ENCODE peak calls at places on chromosomes 2 and 18, in four cellular contexts. M is activated CD4-positive, alpha-beta T cell treated with anti-CD3 and anti-CD28 coated beads, Interleukin-2, amount 50 U/mL, for 48 hours; Y is fibroblast of the conjunctiva; X is HFFc6. A is an unnamed sample.

GRCh38 chr2:108944601-108945241 is 44.3 kb downstream of the EDAR start:
- DNase-seq in Y (no peak), M (no peak), X (no peak), A (no peak)

GRCh38 chr2:105470979-105471378 is 72.1 kb upstream of the FHL2 start:
- DNase-seq in X (no peak), Y (no peak), M (no peak), A (no peak)

GRCh38 chr18:21735452-21736015 is 5.1 kb upstream of the MIB1 start:
- DNase-seq in Y (no peak), X (peak), M (peak), A (peak)

GRCh38 chr2:13056259-13056843 is 339.6 kb downstream of the TRIB2 start:
- DNase-seq in M (no peak), X (no peak), Y (no peak), A (no peak)

GRCh38 chr18:48363167-48363566 is 46.0 kb downstream of the ZBTB7C start:
- DNase-seq in X (no peak), Y (no peak), M (no peak), A (no peak)

GRCh38 chr2:136399667-136400316 is 281.8 kb upstream of the CXCR4 start:
- DNase-seq in M (no peak), X (no peak), Y (no peak), A (no peak)

GRCh38 chr2:42926438-42927333 is 134.3 kb upstream of the HAAO start:
- DNase-seq in M (no peak), Y (no peak), X (no peak), A (no peak)

GRCh38 chr2:234770081-234770506 is 181.7 kb upstream of the SH3BP4 start:
- DNase-seq in Y (no peak), M (no peak), X (no peak), A (no peak)

GRCh38 chr2:85961053-85961452 is 72.3 kb upstream of the ST3GAL5 start:
- DNase-seq in Y (no peak), M (no peak), X (no peak), A (no peak)

GRCh38 chr2:169822785-169823392 is 1.8 kb downstream of the METTL5 start:
- DNase-seq in X (no peak), Y (no peak), M (no peak), A (peak)

GRCh38 chr18:30811580-30811979 is 231.0 kb downstream of the DSC3 start:
- DNase-seq in M (no peak), X (no peak), Y (no peak), A (no peak)

GRCh38 chr2:60947056-60947455 is 65.7 kb downstream of the REL start:
- DNase-seq in Y (no peak), X (no peak), M (no peak), A (no peak)

GRCh38 chr18:67410075-67410474 is 106.4 kb downstream of the DSEL start:
- DNase-seq in M (no peak), X (no peak), Y (no peak), A (no peak)

GRCh38 chr2:33848486-33848885 is 249.4 kb upstream of the FAM98A start:
- DNase-seq in Y (peak), M (no peak), X (peak), A (peak)

GRCh38 chr2:234130734-234131133 is 80.2 kb downstream of the SPP2 start:
- DNase-seq in M (no peak), X (no peak), Y (no peak), A (no peak)

GRCh38 chr2:187264612-187265011 is 183.4 kb downstream of the CALCRL start:
- DNase-seq in X (no peak), M (no peak), Y (no peak), A (no peak)

GRCh38 chr2:106183093-106183837 is 10.8 kb downstream of the UXS1 start:
- DNase-seq in Y (no peak), M (no peak), X (no peak), A (no peak)

GRCh38 chr2:46781468-46782189 is 134.0 kb downstream of the MCFD2 start:
- DNase-seq in Y (no peak), M (no peak), X (no peak), A (no peak)

GRCh38 chr18:63553117-63553516 is 10.9 kb downstream of the SERPINB12 start:
- DNase-seq in X (peak), M (no peak), Y (no peak), A (peak)

A was measured in EL.